ENCODE peak calls at places on chromosomes 2 and 18, in eight cellular contexts. A, I, N, R, Y, B, G and C are unnamed samples.

GRCh38 chr2:241146286-241146685 is 3.0 kb downstream of the PASK start:
- DNase-seq in I (no peak), G (no peak), B (no peak), A (no peak), Y (no peak), R (no peak), N (no peak), C (no peak)

GRCh38 chr18:35289293-35290069 is 548 bp downstream of the ZSCAN30 start:
- DNase-seq in N (peak), B (peak), G (peak), R (no peak), A (peak), Y (peak), I (no peak), C (no peak)

GRCh38 chr2:236081171-236081570 is 87.0 kb downstream of the GBX2 start:
- DNase-seq in R (no peak), I (no peak), G (no peak), B (no peak), N (no peak), A (no peak), Y (no peak), C (no peak)

GRCh38 chr2:239457586-239458445 is 57.0 kb upstream of the HDAC4 start:
- DNase-seq in N (no peak), B (no peak), Y (no peak), R (no peak), G (no peak), A (no peak), I (no peak), C (no peak)

GRCh38 chr2:111632661-111633060 is 251.3 kb downstream of the ANAPC1 start:
- DNase-seq in N (peak), A (no peak), G (no peak), R (no peak), I (no peak), Y (no peak), B (peak), C (no peak)

GRCh38 chr18:57801379-57802165 is 1.5 kb downstream of the ATP8B1 start:
- DNase-seq in Y (peak), N (no peak), I (no peak), B (no peak), G (no peak), R (peak), A (no peak), C (no peak)

GRCh38 chr18:24672165-24672950 is 211.9 kb downstream of the HRH4 start:
- DNase-seq in N (no peak), I (no peak), R (no peak), Y (no peak), B (peak), G (no peak), A (no peak), C (no peak)

GRCh38 chr2:8676915-8677645 is 4.8 kb upstream of the ID2 start:
- DNase-seq in B (peak), Y (peak), A (no peak), G (no peak), N (no peak), R (peak), I (no peak), C (no peak)

GRCh38 chr18:63322908-63323634 is 3.5 kb upstream of the BCL2 start:
- DNase-seq in I (peak), G (peak), N (peak), Y (peak), A (peak), R (no peak), B (peak), C (peak)

GRCh38 chr18:46166261-46166970 is 62.2 kb downstream of the HAUS1 start:
- DNase-seq in G (no peak), R (no peak), A (no peak), Y (no peak), N (no peak), I (no peak), B (no peak), C (no peak)

GRCh38 chr2:218002792-218003191 is at the start of gene TNS1:
- DNase-seq in G (no peak), A (no peak), N (no peak), R (no peak), B (peak), Y (peak), I (no peak), C (no peak)

GRCh38 chr2:95006661-95007060 is 18.8 kb upstream of the MAL start:
- DNase-seq in Y (no peak), B (no peak), A (no peak), R (no peak), N (no peak), G (no peak), I (no peak), C (no peak)

GRCh38 chr2:220053919-220054318 is 426.5 kb downstream of the SLC4A3 start:
- DNase-seq in I (peak), G (no peak), A (no peak), B (peak), N (peak), R (no peak), Y (no peak), C (no peak)

GRCh38 chr2:170221317-170222288 is 43.7 kb downstream of the MYO3B start:
- DNase-seq in I (peak), N (no peak), Y (no peak), R (no peak), B (peak), G (no peak), A (peak), C (no peak)

GRCh38 chr2:207478572-207478971 is 51.2 kb upstream of the CREB1 start:
- DNase-seq in N (no peak), Y (no peak), R (no peak), G (no peak), B (no peak), I (no peak), A (no peak), C (peak)

GRCh38 chr2:159783559-159783958 is 14.4 kb downstream of the CD302 start:
- DNase-seq in G (no peak), A (no peak), B (no peak), I (no peak), N (no peak), R (no peak), Y (no peak), C (no peak)

GRCh38 chr2:166365803-166366420 is 9.8 kb downstream of the SCN9A start:
- DNase-seq in Y (no peak), A (no peak), I (peak), B (no peak), R (no peak), G (peak), N (no peak), C (no peak)

GRCh38 chr2:37389984-37390765 is 45.7 kb downstream of the QPCT start:
- DNase-seq in B (peak), N (peak), I (peak), G (peak), R (no peak), A (peak), Y (peak), C (peak)

GRCh38 chr18:63177822-63178525 is 141.6 kb downstream of the BCL2 start:
- DNase-seq in A (no peak), G (no peak), Y (peak), N (no peak), B (no peak), R (no peak), I (no peak), C (no peak)

GRCh38 chr18:7664024-7664312 is 96.9 kb downstream of the PTPRM start:
- DNase-seq in G (no peak), Y (no peak), I (no peak), N (no peak), R (no peak), A (peak), B (no peak), C (no peak)

GRCh38 chr2:237427807-237428506 is 14.0 kb upstream of the COL6A3 start:
- DNase-seq in N (no peak), G (no peak), A (peak), R (no peak), B (no peak), I (no peak), Y (no peak), C (no peak)

GRCh38 chr2:201444676-201445441 is 6.4 kb downstream of the TRAK2 start:
- DNase-seq in A (no peak), B (no peak), R (no peak), I (no peak), Y (no peak), N (no peak), G (no peak), C (no peak)

GRCh38 chr2:201447116-201447515 is 4.1 kb downstream of the TRAK2 start:
- DNase-seq in B (no peak), I (no peak), A (no peak), Y (no peak), G (no peak), R (no peak), N (no peak), C (no peak)

GRCh38 chr2:201450910-201451329 is 338 bp downstream of the TRAK2 start:
- DNase-seq in I (no peak), G (no peak), N (no peak), Y (no peak), B (peak), R (no peak), A (no peak), C (no peak)

GRCh38 chr2:201448701-201449100 is 2.6 kb downstream of the TRAK2 start:
- DNase-seq in N (no peak), R (no peak), B (no peak), G (no peak), Y (no peak), A (peak), I (no peak), C (peak)

DNA sequence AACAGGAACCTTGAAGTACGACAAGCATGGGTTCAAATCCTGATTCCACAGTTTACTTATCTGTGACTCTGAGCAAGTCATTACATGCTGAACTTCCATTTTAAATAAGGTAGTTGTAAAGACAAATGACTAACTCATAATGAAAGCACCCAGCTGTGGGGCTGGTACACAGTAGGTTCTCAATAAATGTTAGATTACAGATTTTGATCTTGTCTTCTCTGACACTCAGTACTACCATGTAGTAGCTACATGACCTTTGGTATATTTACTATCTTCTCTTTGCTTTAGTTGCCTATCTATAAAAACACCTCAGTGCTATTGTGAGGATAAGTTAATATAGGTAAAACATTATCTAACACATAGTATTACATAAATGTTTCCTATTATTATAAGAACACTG is 3.2 kb downstream of the TRAK2 start:
- DNase-seq in N (no peak), Y (no peak), B (no peak), A (no peak), I (no peak), R (no peak), G (no peak), C (no peak)
- H3K4me2 ChIP-seq in N (no peak), Y (peak), B (no peak), A (no peak), I (peak), R (no peak), G (peak), C (no peak)

DNA sequence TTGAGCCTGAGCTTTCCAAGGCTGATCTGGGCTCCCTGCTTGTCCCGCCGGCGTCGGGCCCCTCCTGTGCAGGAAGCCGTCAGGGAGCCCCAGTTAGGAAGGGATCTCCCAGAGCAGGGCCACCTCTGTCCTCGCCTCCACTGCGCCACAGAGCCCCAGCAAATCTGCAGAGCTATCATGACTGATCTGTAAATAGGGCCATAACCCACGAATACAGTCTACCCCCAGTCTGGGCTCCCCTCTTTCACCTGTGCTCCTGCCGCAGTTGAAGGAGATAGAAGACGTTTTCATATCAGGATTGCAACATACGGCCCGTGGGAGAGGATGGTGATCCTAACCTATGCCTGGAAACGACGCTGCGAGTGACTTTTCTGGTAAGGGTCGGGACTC is 138.7 kb downstream of the PTGR3 start:
- DNase-seq in N (no peak), G (no peak), I (no peak), R (no peak), A (no peak), B (no peak), Y (no peak), C (no peak)
- H3K4me2 ChIP-seq in N (no peak), G (peak), I (peak), R (no peak), A (peak), B (no peak), Y (no peak), C (no peak)

DNA sequence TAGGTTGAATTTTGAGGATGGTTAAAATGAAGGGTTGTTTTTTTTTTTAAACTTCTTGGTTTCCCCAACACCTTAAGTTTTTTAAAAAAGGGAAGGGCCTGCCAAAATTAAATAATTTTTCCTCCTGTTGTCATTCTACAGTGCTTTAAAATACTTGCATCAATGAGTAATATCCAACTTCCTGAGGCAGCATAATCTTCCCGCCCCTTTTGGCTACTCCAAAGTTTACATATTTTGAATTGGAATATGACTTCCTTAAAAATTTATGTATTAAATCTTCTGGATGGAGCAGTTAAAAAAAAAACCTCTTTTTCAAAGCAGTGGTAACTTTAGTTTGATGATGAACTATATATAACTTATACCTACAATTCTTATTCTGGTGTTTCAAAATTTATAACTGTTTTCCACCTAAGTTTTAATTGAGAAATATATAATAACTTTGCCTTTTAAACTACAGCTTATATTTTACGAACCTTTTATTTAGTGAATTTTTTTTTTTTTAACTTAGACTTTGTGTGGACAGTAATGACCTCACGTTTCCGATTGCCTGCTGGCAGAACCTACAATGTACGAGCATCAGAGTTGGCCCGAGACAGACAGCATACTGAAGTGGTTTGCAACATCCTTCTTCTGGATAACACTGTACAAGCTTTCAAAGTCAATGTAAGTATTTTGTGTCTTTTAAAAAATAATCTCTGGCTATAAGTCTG is 49.8 kb downstream of the PTPN4 start:
- DNase-seq in B (peak), A (no peak), G (no peak), N (no peak), R (no peak), Y (no peak), I (peak), C (no peak)
- H3K4me2 ChIP-seq in B (peak), A (peak), G (no peak), N (no peak), R (no peak), Y (no peak), I (peak), C (no peak)

DNA sequence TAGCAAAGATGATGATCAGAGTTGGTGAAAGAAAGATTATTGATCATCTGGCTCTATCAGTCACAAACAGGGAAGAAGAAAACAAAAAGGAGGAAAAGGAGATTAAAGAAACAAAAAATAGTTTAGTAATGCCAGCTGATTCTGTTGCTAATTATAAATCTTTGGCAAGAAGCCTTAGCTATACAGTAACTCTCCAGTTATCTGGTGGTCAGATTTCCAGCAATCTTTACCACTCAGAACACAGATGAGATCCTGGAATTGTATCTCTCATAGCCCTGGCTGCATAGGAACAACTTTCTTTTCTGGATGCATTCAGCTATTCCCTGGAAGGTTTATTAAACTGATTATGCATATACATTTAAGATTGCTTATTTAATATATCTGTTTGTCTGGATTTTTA is 256.8 kb upstream of the ZEB2 start:
- DNase-seq in R (no peak), A (no peak), B (peak), G (no peak), N (no peak), I (no peak), Y (no peak), C (no peak)
- H3K4me2 ChIP-seq in R (no peak), A (no peak), B (no peak), G (no peak), N (no peak), I (no peak), Y (no peak), C (no peak)

GRCh38 chr2:3376821-3377220 is 797 bp downstream of the EIPR1 start:
- DNase-seq in N (no peak), I (no peak), A (no peak), R (no peak), B (no peak), Y (no peak), G (no peak), C (no peak)

GRCh38 chr2:3377279-3377611 is 373 bp downstream of the EIPR1 start:
- DNase-seq in R (no peak), A (no peak), I (peak), Y (no peak), N (peak), G (peak), B (peak), C (no peak)

GRCh38 chr2:3377612-3378432 is at the start of gene EIPR1:
- DNase-seq in B (peak), I (peak), G (peak), A (peak), Y (peak), N (peak), R (peak), C (peak)

GRCh38 chr2:3379647-3380534 is at the start of gene TRAPPC12:
- DNase-seq in R (peak), G (peak), A (peak), N (peak), Y (peak), I (peak), B (peak), C (peak)

GRCh38 chr2:3379339-3379646 is 201 bp upstream of the TRAPPC12 start:
- DNase-seq in B (no peak), N (no peak), G (no peak), R (no peak), Y (no peak), I (no peak), A (no peak), C (no peak)
- H3K4me2 ChIP-seq in B (peak), N (peak), G (peak), R (peak), Y (peak), I (peak), A (peak), C (peak)